ENCODE peak calls at places on chromosomes 4 and X, in seven cellular contexts. X is activated T-cell treated with anti-CD3 and anti-CD28 coated beads, Interleukin-2, amount 50 U/mL, for 1 hour; Q is MG63; B is WTC11; T is Calu3; U is T-helper 1 cell; A is kidney epithelial cell. G is an unnamed sample.

GRCh38 chr4:13892739-13893105 is 265.2 kb upstream of the BOD1L1 start:
- DNase-seq in Q (no peak), B (no peak), U (no peak), A (no peak), X (no peak), T (no peak), G (no peak)

GRCh38 chrX:72003811-72004750 is 93.4 kb downstream of the NHSL2 start:
- DNase-seq in B (peak), U (no peak), X (no peak), A (no peak), T (peak), Q (peak), G (no peak)

GRCh38 chrX:13373807-13374187 is 53.9 kb upstream of the ATXN3L start:
- DNase-seq in X (no peak), A (no peak), T (no peak), B (no peak), U (no peak), Q (peak), G (no peak)

GRCh38 chrX:64204701-64205440 is 637 bp downstream of the AMER1 start:
- DNase-seq in T (peak), B (peak), X (no peak), Q (peak), U (no peak), A (no peak), G (no peak)

GRCh38 chrX:14872355-14872754 is 514 bp downstream of the FANCB start:
- DNase-seq in T (no peak), B (no peak), U (no peak), A (no peak), Q (peak), X (no peak), G (no peak)

GRCh38 chrX:79618280-79618679 is 251.1 kb upstream of the ITM2A start:
- DNase-seq in U (no peak), X (no peak), Q (no peak), A (no peak), T (no peak), B (no peak), G (no peak)

GRCh38 chrX:40064055-40064597 is 33.6 kb downstream of the BCOR start:
- DNase-seq in U (no peak), T (no peak), B (no peak), A (no peak), X (no peak), Q (no peak), G (no peak)

GRCh38 chr4:114626202-114626601 is 27.6 kb downstream of the UGT8 start:
- DNase-seq in Q (no peak), U (no peak), X (no peak), B (no peak), A (no peak), T (no peak), G (no peak)

GRCh38 chr4:154743683-154744340 is at the start of gene LRAT:
- DNase-seq in X (peak), B (peak), Q (peak), A (no peak), T (peak), U (no peak), G (no peak)

GRCh38 chr4:77190053-77190452 is 33.0 kb downstream of the CCNG2 start:
- DNase-seq in T (peak), U (no peak), A (peak), B (no peak), X (no peak), Q (peak), G (no peak)

GRCh38 chr4:93810340-93810992 is 18.1 kb upstream of the ATOH1 start:
- DNase-seq in U (no peak), A (no peak), X (no peak), T (no peak), Q (no peak), B (no peak), G (no peak)

GRCh38 chr4:126395661-126396060 is 1080.9 kb downstream of the FAT4 start:
- DNase-seq in A (no peak), T (no peak), U (no peak), X (no peak), B (no peak), Q (no peak), G (no peak)

GRCh38 chr4:184237612-184238011 is 19.9 kb upstream of the ENPP6 start:
- DNase-seq in U (no peak), Q (no peak), B (no peak), A (no peak), X (no peak), T (no peak), G (no peak)

GRCh38 chr4:88645994-88646393 is 51.6 kb downstream of the NAP1L5 start:
- DNase-seq in T (no peak), A (no peak), B (no peak), U (no peak), Q (no peak), X (no peak), G (no peak)

GRCh38 chr4:3644849-3645627 is 112.8 kb upstream of the LRPAP1 start:
- DNase-seq in T (no peak), B (no peak), A (no peak), U (no peak), Q (peak), X (no peak), G (no peak)

GRCh38 chrX:46912098-46912672 is at the start of gene JADE3:
- DNase-seq in A (peak), X (peak), U (peak), T (peak), B (peak), Q (peak), G (peak)

GRCh38 chr4:148810461-148810860 is 368.2 kb upstream of the NR3C2 start:
- DNase-seq in A (no peak), Q (no peak), T (no peak), X (no peak), B (no peak), U (no peak), G (no peak)

GRCh38 chrX:38871129-38872029 is 70.1 kb downstream of the MID1IP1 start:
- DNase-seq in T (no peak), Q (no peak), B (peak), A (no peak), U (no peak), X (no peak), G (no peak)

GRCh38 chr4:31995943-31996901 is 1276.1 kb downstream of the PCDH7 start:
- DNase-seq in T (no peak), B (peak), A (no peak), X (no peak), Q (no peak), U (no peak), G (no peak)

GRCh38 chr4:83599183-83599582 is 63.3 kb downstream of the GPAT3 start:
- DNase-seq in X (no peak), T (peak), U (no peak), A (no peak), Q (no peak), B (no peak), G (peak)

GRCh38 chrX:96906741-96907140 is 23.0 kb downstream of the RPA4 start:
- DNase-seq in Q (no peak), X (no peak), T (no peak), U (no peak), A (no peak), B (no peak), G (no peak)

GRCh38 chrX:9293051-9293496 is 171.8 kb upstream of the TBL1X start:
- DNase-seq in A (no peak), B (peak), Q (no peak), T (no peak), U (no peak), X (no peak), G (no peak)

GRCh38 chr4:113077611-113078010 is 28.2 kb downstream of the ANK2 start:
- DNase-seq in X (no peak), B (no peak), A (no peak), Q (no peak), U (no peak), T (no peak), G (no peak)

GRCh38 chr4:20506827-20507226 is 193.4 kb upstream of the PACRGL start:
- DNase-seq in A (no peak), X (no peak), T (no peak), B (no peak), Q (no peak), U (no peak), G (no peak)

G was measured in LNCaP clone FGC.